ENCODE peak calls at places on chromosomes 11 and 22, in nine cellular contexts. One of them, this sample, is unnamed. For H3K9me3, the result is how much of the 10 kb centered on the place peaks cover.

GRCh38 chr22:45308624-45309421 is 911 bp upstream of the FAM118A start:
- DNase-seq in tibial artery: no peak
- DNase-seq in right lobe of liver: no peak
- DNase-seq in CD4-positive, CD25-positive, alpha-beta regulatory T cell: no peak
- DNase-seq in HCT116: peak
- DNase-seq in fibroblast of lung: no peak
- DNase-seq in mucosa of descending colon: peak
- DNase-seq in left lung: no peak
- DNase-seq in CD8-positive, alpha-beta T cell: peak
- DNase-seq in this sample: peak

GRCh38 chr11:118214210-118214914 is 10.4 kb downstream of the JAML start:
- DNase-seq in tibial artery: no peak
- DNase-seq in right lobe of liver: no peak
- DNase-seq in CD4-positive, CD25-positive, alpha-beta regulatory T cell: no peak
- DNase-seq in HCT116: no peak
- DNase-seq in fibroblast of lung: no peak
- DNase-seq in mucosa of descending colon: no peak
- DNase-seq in left lung: no peak
- DNase-seq in CD8-positive, alpha-beta T cell: no peak
- DNase-seq in this sample: peak

GRCh38 chr11:102576350-102576749 is 45.8 kb upstream of the MMP7 start:
- DNase-seq in tibial artery: no peak
- DNase-seq in right lobe of liver: no peak
- DNase-seq in CD4-positive, CD25-positive, alpha-beta regulatory T cell: peak
- DNase-seq in HCT116: no peak
- DNase-seq in fibroblast of lung: no peak
- DNase-seq in mucosa of descending colon: no peak
- DNase-seq in left lung: no peak
- DNase-seq in CD8-positive, alpha-beta T cell: no peak
- DNase-seq in this sample: no peak

GRCh38 chr11:16779436-16779835 is 41.0 kb downstream of the C11orf58 start:
- DNase-seq in tibial artery: peak
- DNase-seq in right lobe of liver: no peak
- DNase-seq in CD4-positive, CD25-positive, alpha-beta regulatory T cell: no peak
- DNase-seq in HCT116: peak
- DNase-seq in fibroblast of lung: no peak
- DNase-seq in mucosa of descending colon: peak
- DNase-seq in left lung: no peak
- DNase-seq in CD8-positive, alpha-beta T cell: no peak
- DNase-seq in this sample: no peak

GRCh38 chr11:120471131-120471530 is 40.4 kb upstream of the GRIK4 start:
- DNase-seq in tibial artery: no peak
- DNase-seq in right lobe of liver: no peak
- DNase-seq in CD4-positive, CD25-positive, alpha-beta regulatory T cell: no peak
- DNase-seq in HCT116: no peak
- DNase-seq in fibroblast of lung: peak
- DNase-seq in mucosa of descending colon: no peak
- DNase-seq in left lung: no peak
- DNase-seq in CD8-positive, alpha-beta T cell: no peak
- DNase-seq in this sample: no peak

GRCh38 chr11:125637840-125638239 is 12.9 kb downstream of the CHEK1 start:
- DNase-seq in tibial artery: no peak
- DNase-seq in right lobe of liver: no peak
- DNase-seq in CD4-positive, CD25-positive, alpha-beta regulatory T cell: no peak
- DNase-seq in HCT116: no peak
- DNase-seq in fibroblast of lung: no peak
- DNase-seq in mucosa of descending colon: no peak
- DNase-seq in left lung: no peak
- DNase-seq in CD8-positive, alpha-beta T cell: no peak
- DNase-seq in this sample: no peak

GRCh38 chr11:12526789-12527188 is 147.4 kb upstream of the TEAD1 start:
- DNase-seq in tibial artery: peak
- DNase-seq in right lobe of liver: no peak
- DNase-seq in CD4-positive, CD25-positive, alpha-beta regulatory T cell: no peak
- DNase-seq in HCT116: no peak
- DNase-seq in fibroblast of lung: peak
- DNase-seq in mucosa of descending colon: no peak
- DNase-seq in left lung: no peak
- DNase-seq in CD8-positive, alpha-beta T cell: no peak
- DNase-seq in this sample: no peak

GRCh38 chr11:101583180-101584128 is at the start of gene TRPC6:
- DNase-seq in tibial artery: no peak
- DNase-seq in right lobe of liver: no peak
- DNase-seq in CD4-positive, CD25-positive, alpha-beta regulatory T cell: no peak
- DNase-seq in HCT116: no peak
- DNase-seq in fibroblast of lung: peak
- DNase-seq in mucosa of descending colon: peak
- DNase-seq in left lung: peak
- DNase-seq in CD8-positive, alpha-beta T cell: no peak
- DNase-seq in this sample: no peak

GRCh38 chr11:96869207-96869606 is 479.4 kb downstream of the JRKL start:
- DNase-seq in tibial artery: no peak
- DNase-seq in right lobe of liver: peak
- DNase-seq in CD4-positive, CD25-positive, alpha-beta regulatory T cell: no peak
- DNase-seq in HCT116: no peak
- DNase-seq in fibroblast of lung: peak
- DNase-seq in mucosa of descending colon: no peak
- DNase-seq in left lung: no peak
- DNase-seq in CD8-positive, alpha-beta T cell: no peak
- DNase-seq in this sample: no peak

GRCh38 chr11:35260342-35260985 is 121.5 kb downstream of the CD44 start:
- DNase-seq in tibial artery: no peak
- DNase-seq in right lobe of liver: no peak
- DNase-seq in CD4-positive, CD25-positive, alpha-beta regulatory T cell: no peak
- DNase-seq in HCT116: no peak
- DNase-seq in fibroblast of lung: peak
- DNase-seq in mucosa of descending colon: no peak
- DNase-seq in left lung: no peak
- DNase-seq in CD8-positive, alpha-beta T cell: no peak
- DNase-seq in this sample: no peak

GRCh38 chr22:29886601-29887000 is 3.6 kb downstream of the MTMR3 start:
- DNase-seq in tibial artery: no peak
- DNase-seq in right lobe of liver: no peak
- DNase-seq in CD4-positive, CD25-positive, alpha-beta regulatory T cell: no peak
- DNase-seq in HCT116: no peak
- DNase-seq in fibroblast of lung: no peak
- DNase-seq in mucosa of descending colon: no peak
- DNase-seq in left lung: no peak
- DNase-seq in CD8-positive, alpha-beta T cell: no peak
- DNase-seq in this sample: no peak

GRCh38 chr11:20443596-20443995 is 56.1 kb downstream of the PRMT3 start:
- DNase-seq in tibial artery: no peak
- DNase-seq in right lobe of liver: no peak
- DNase-seq in CD4-positive, CD25-positive, alpha-beta regulatory T cell: peak
- DNase-seq in HCT116: peak
- DNase-seq in fibroblast of lung: peak
- DNase-seq in mucosa of descending colon: no peak
- DNase-seq in left lung: no peak
- DNase-seq in CD8-positive, alpha-beta T cell: no peak
- DNase-seq in this sample: peak

GRCh38 chr22:19828035-19828401 is 26.7 kb downstream of the GNB1L start:
- DNase-seq in tibial artery: no peak
- DNase-seq in right lobe of liver: no peak
- DNase-seq in CD4-positive, CD25-positive, alpha-beta regulatory T cell: no peak
- DNase-seq in HCT116: no peak
- DNase-seq in fibroblast of lung: no peak
- DNase-seq in mucosa of descending colon: no peak
- DNase-seq in left lung: no peak
- DNase-seq in CD8-positive, alpha-beta T cell: no peak
- DNase-seq in this sample: no peak

GRCh38 chr11:96483550-96483949 is 93.7 kb downstream of the JRKL start:
- DNase-seq in tibial artery: no peak
- DNase-seq in right lobe of liver: no peak
- DNase-seq in CD4-positive, CD25-positive, alpha-beta regulatory T cell: no peak
- DNase-seq in HCT116: no peak
- DNase-seq in fibroblast of lung: peak
- DNase-seq in mucosa of descending colon: no peak
- DNase-seq in left lung: no peak
- DNase-seq in CD8-positive, alpha-beta T cell: no peak
- DNase-seq in this sample: no peak

GRCh38 chr22:46356496-46357185 is 21.1 kb downstream of the TRMU start:
- DNase-seq in tibial artery: no peak
- DNase-seq in right lobe of liver: peak
- DNase-seq in CD4-positive, CD25-positive, alpha-beta regulatory T cell: no peak
- DNase-seq in HCT116: no peak
- DNase-seq in fibroblast of lung: no peak
- DNase-seq in mucosa of descending colon: peak
- DNase-seq in left lung: peak
- DNase-seq in CD8-positive, alpha-beta T cell: no peak
- DNase-seq in this sample: no peak

GRCh38 chr11:114794048-114794684 is 115.8 kb downstream of the NXPE2 start:
- DNase-seq in tibial artery: no peak
- DNase-seq in right lobe of liver: no peak
- DNase-seq in CD4-positive, CD25-positive, alpha-beta regulatory T cell: no peak
- DNase-seq in HCT116: no peak
- DNase-seq in fibroblast of lung: no peak
- DNase-seq in mucosa of descending colon: no peak
- DNase-seq in left lung: no peak
- DNase-seq in CD8-positive, alpha-beta T cell: no peak
- DNase-seq in this sample: no peak

DNA sequence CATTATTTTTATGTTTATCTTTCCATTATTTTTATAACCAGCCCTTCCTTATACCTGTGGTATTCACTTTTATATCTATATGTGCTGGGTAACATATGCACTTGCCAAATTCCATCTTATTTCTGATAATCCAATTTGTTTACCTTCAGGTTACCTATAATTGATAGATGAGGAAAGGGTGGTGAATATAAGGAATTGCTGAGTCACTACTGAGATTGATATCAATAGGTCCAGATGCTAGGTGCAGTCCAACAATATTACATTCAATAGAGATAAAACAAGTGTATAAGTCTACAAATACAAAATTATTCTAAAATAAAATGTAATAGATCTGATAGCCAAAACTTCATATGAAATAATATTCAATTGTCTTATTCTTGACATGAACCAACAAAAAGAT is 759.0 kb upstream of the CCDC90B start:
- DNase-seq in tibial artery: no peak
- DNase-seq in right lobe of liver: no peak
- DNase-seq in CD4-positive, CD25-positive, alpha-beta regulatory T cell: no peak
- DNase-seq in HCT116: no peak
- DNase-seq in fibroblast of lung: no peak
- DNase-seq in mucosa of descending colon: no peak
- DNase-seq in left lung: no peak
- DNase-seq in CD8-positive, alpha-beta T cell: no peak
- DNase-seq in this sample: no peak
- H3K9me3 ChIP-seq in tibial artery: under half
- H3K9me3 ChIP-seq in right lobe of liver: under half
- H3K9me3 ChIP-seq in CD4-positive, CD25-positive, alpha-beta regulatory T cell: under half
- H3K9me3 ChIP-seq in HCT116: under half
- H3K9me3 ChIP-seq in fibroblast of lung: under half
- H3K9me3 ChIP-seq in mucosa of descending colon: under half
- H3K9me3 ChIP-seq in left lung: under half
- H3K9me3 ChIP-seq in CD8-positive, alpha-beta T cell: under half
- H3K9me3 ChIP-seq in this sample: under half

GRCh38 chr22:25763239-25763777 is 21.3 kb downstream of the MYO18B start:
- DNase-seq in tibial artery: no peak
- DNase-seq in right lobe of liver: no peak
- DNase-seq in CD4-positive, CD25-positive, alpha-beta regulatory T cell: no peak
- DNase-seq in HCT116: no peak
- DNase-seq in fibroblast of lung: peak
- DNase-seq in mucosa of descending colon: no peak
- DNase-seq in left lung: no peak
- DNase-seq in CD8-positive, alpha-beta T cell: no peak
- DNase-seq in this sample: no peak
- H3K9me3 ChIP-seq in tibial artery: under half
- H3K9me3 ChIP-seq in right lobe of liver: under half
- H3K9me3 ChIP-seq in CD4-positive, CD25-positive, alpha-beta regulatory T cell: under half
- H3K9me3 ChIP-seq in HCT116: under half
- H3K9me3 ChIP-seq in fibroblast of lung: under half
- H3K9me3 ChIP-seq in mucosa of descending colon: under half
- H3K9me3 ChIP-seq in left lung: under half
- H3K9me3 ChIP-seq in CD8-positive, alpha-beta T cell: under half
- H3K9me3 ChIP-seq in this sample: under half

GRCh38 chr22:47920380-47920959 is 1158.0 kb downstream of the TBC1D22A start:
- DNase-seq in tibial artery: no peak
- DNase-seq in right lobe of liver: no peak
- DNase-seq in CD4-positive, CD25-positive, alpha-beta regulatory T cell: no peak
- DNase-seq in HCT116: no peak
- DNase-seq in fibroblast of lung: no peak
- DNase-seq in mucosa of descending colon: no peak
- DNase-seq in left lung: no peak
- DNase-seq in CD8-positive, alpha-beta T cell: no peak
- DNase-seq in this sample: no peak

GRCh38 chr22:47919893-47920292 is 1157.4 kb downstream of the TBC1D22A start:
- DNase-seq in tibial artery: no peak
- DNase-seq in right lobe of liver: no peak
- DNase-seq in CD4-positive, CD25-positive, alpha-beta regulatory T cell: no peak
- DNase-seq in HCT116: no peak
- DNase-seq in fibroblast of lung: no peak
- DNase-seq in mucosa of descending colon: no peak
- DNase-seq in left lung: no peak
- DNase-seq in CD8-positive, alpha-beta T cell: no peak
- DNase-seq in this sample: no peak

GRCh38 chr22:47923011-47923427 is 1160.6 kb downstream of the TBC1D22A start:
- DNase-seq in tibial artery: no peak
- DNase-seq in right lobe of liver: no peak
- DNase-seq in CD4-positive, CD25-positive, alpha-beta regulatory T cell: no peak
- DNase-seq in HCT116: no peak
- DNase-seq in fibroblast of lung: no peak
- DNase-seq in mucosa of descending colon: no peak
- DNase-seq in left lung: no peak
- DNase-seq in CD8-positive, alpha-beta T cell: no peak
- DNase-seq in this sample: no peak

GRCh38 chr22:47918936-47919505 is 1156.6 kb downstream of the TBC1D22A start:
- DNase-seq in tibial artery: no peak
- DNase-seq in right lobe of liver: no peak
- DNase-seq in CD4-positive, CD25-positive, alpha-beta regulatory T cell: no peak
- DNase-seq in HCT116: no peak
- DNase-seq in fibroblast of lung: no peak
- DNase-seq in mucosa of descending colon: no peak
- DNase-seq in left lung: no peak
- DNase-seq in CD8-positive, alpha-beta T cell: no peak
- DNase-seq in this sample: no peak

GRCh38 chr22:47921906-47922305 is 1159.5 kb downstream of the TBC1D22A start:
- DNase-seq in tibial artery: no peak
- DNase-seq in right lobe of liver: no peak
- DNase-seq in CD4-positive, CD25-positive, alpha-beta regulatory T cell: no peak
- DNase-seq in HCT116: no peak
- DNase-seq in fibroblast of lung: no peak
- DNase-seq in mucosa of descending colon: no peak
- DNase-seq in left lung: no peak
- DNase-seq in CD8-positive, alpha-beta T cell: no peak
- DNase-seq in this sample: no peak
- H3K9me3 ChIP-seq in tibial artery: under half
- H3K9me3 ChIP-seq in right lobe of liver: under half
- H3K9me3 ChIP-seq in CD4-positive, CD25-positive, alpha-beta regulatory T cell: under half
- H3K9me3 ChIP-seq in HCT116: under half
- H3K9me3 ChIP-seq in fibroblast of lung: under half
- H3K9me3 ChIP-seq in mucosa of descending colon: under half
- H3K9me3 ChIP-seq in left lung: under half
- H3K9me3 ChIP-seq in CD8-positive, alpha-beta T cell: under half
- H3K9me3 ChIP-seq in this sample: under half

DNA sequence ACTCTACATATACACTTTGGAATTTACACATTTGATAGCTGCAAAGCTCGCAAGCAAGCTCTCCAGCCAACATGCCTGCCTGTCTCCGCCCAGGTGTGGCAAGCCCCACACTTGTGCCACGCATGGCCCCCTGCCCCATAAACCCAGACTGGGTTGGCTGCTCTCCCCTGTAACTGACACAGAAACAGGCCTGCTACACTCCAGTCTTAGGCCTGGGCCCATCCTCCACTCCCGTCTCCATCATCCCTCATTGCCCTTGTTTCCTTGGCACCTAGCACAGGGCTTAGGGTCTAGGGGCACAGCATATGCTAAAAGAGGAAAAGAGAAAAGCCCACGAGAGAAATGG is 41.4 kb downstream of the PACSIN2 start:
- DNase-seq in tibial artery: no peak
- DNase-seq in right lobe of liver: no peak
- DNase-seq in CD4-positive, CD25-positive, alpha-beta regulatory T cell: no peak
- DNase-seq in HCT116: no peak
- DNase-seq in fibroblast of lung: no peak
- DNase-seq in mucosa of descending colon: no peak
- DNase-seq in left lung: no peak
- DNase-seq in CD8-positive, alpha-beta T cell: no peak
- DNase-seq in this sample: no peak
- H3K9me3 ChIP-seq in tibial artery: under half
- H3K9me3 ChIP-seq in right lobe of liver: under half
- H3K9me3 ChIP-seq in CD4-positive, CD25-positive, alpha-beta regulatory T cell: under half
- H3K9me3 ChIP-seq in HCT116: under half
- H3K9me3 ChIP-seq in fibroblast of lung: under half
- H3K9me3 ChIP-seq in mucosa of descending colon: under half
- H3K9me3 ChIP-seq in left lung: under half
- H3K9me3 ChIP-seq in CD8-positive, alpha-beta T cell: under half
- H3K9me3 ChIP-seq in this sample: under half

This sample was measured in CD4-positive, alpha-beta memory T cell.